ENCODE peak calls at places on chromosome 14, in nine cellular contexts. O is fibroblast of pulmonary artery, T is suprapubic skin, C is BJ, R is transverse colon, U is fibroblast of the aortic adventitia, S is AG09309, K is dorsolateral prefrontal cortex, F is ovary. Y is an unnamed sample.

GRCh38 chr14:101130861-101131260 is 227.3 kb upstream of the RTL1 start:
- DNase-seq in K (no peak), F (no peak), O (no peak), C (no peak), U (no peak), T (peak), S (no peak), R (no peak), Y (no peak)

GRCh38 chr14:38973083-38973700 is 129.8 kb downstream of the SEC23A start:
- DNase-seq in F (no peak), T (no peak), R (no peak), U (no peak), S (no peak), K (no peak), O (no peak), C (no peak), Y (no peak)

GRCh38 chr14:33949051-33950037 is 1.5 kb downstream of the EGLN3 start:
- DNase-seq in O (peak), T (no peak), U (no peak), K (no peak), R (no peak), S (no peak), F (no peak), C (no peak), Y (no peak)

GRCh38 chr14:104886690-104887622 is 21.9 kb downstream of the CEP170B start:
- DNase-seq in C (no peak), K (no peak), U (no peak), S (no peak), R (peak), F (peak), T (no peak), O (no peak), Y (no peak)

GRCh38 chr14:90566481-90566880 is 169.7 kb downstream of the CALM1 start:
- DNase-seq in T (no peak), R (no peak), S (no peak), U (no peak), C (no peak), K (no peak), O (no peak), F (no peak), Y (no peak)

GRCh38 chr14:67618617-67619063 is 1.1 kb upstream of the ARG2 start:
- DNase-seq in R (no peak), O (peak), S (peak), C (peak), F (no peak), U (peak), T (no peak), K (no peak), Y (peak)

GRCh38 chr14:62428429-62429203 is 616.6 kb downstream of the KCNH5 start:
- DNase-seq in U (no peak), T (no peak), S (no peak), O (peak), K (no peak), F (no peak), R (no peak), C (no peak), Y (no peak)

GRCh38 chr14:77562681-77563080 is 53.8 kb downstream of the SPTLC2 start:
- DNase-seq in F (no peak), S (peak), O (peak), U (peak), K (no peak), T (no peak), C (peak), R (no peak), Y (no peak)

GRCh38 chr14:70472253-70473159 is 20.5 kb downstream of the ADAM21 start:
- DNase-seq in R (no peak), K (no peak), F (no peak), S (no peak), U (no peak), O (no peak), T (no peak), C (no peak), Y (no peak)

GRCh38 chr14:92865674-92866073 is 57.3 kb upstream of the CHGA start:
- DNase-seq in U (no peak), K (no peak), O (no peak), T (no peak), S (no peak), R (no peak), F (no peak), C (no peak), Y (no peak)

GRCh38 chr14:90539996-90540395 is 143.2 kb downstream of the CALM1 start:
- DNase-seq in T (no peak), K (no peak), F (no peak), S (no peak), O (no peak), U (no peak), C (no peak), R (no peak), Y (no peak)

GRCh38 chr14:32318087-32318486 is 11.0 kb upstream of the AKAP6 start:
- DNase-seq in K (no peak), C (no peak), R (no peak), T (no peak), F (no peak), S (no peak), U (no peak), O (no peak), Y (no peak)

GRCh38 chr14:31389947-31390346 is 30.4 kb downstream of the HEATR5A start:
- DNase-seq in S (no peak), K (no peak), R (no peak), C (no peak), F (no peak), T (no peak), U (no peak), O (no peak), Y (no peak)

GRCh38 chr14:104306450-104307040 is 168.2 kb downstream of the KIF26A start:
- DNase-seq in C (no peak), U (no peak), O (no peak), S (no peak), K (no peak), T (no peak), F (no peak), R (no peak), Y (no peak)

GRCh38 chr14:50103558-50103957 is 12.8 kb downstream of the VCPKMT start:
- DNase-seq in K (no peak), O (peak), T (no peak), C (no peak), R (no peak), U (no peak), F (no peak), S (no peak), Y (no peak)

GRCh38 chr14:70730393-70730792 is 78.9 kb downstream of the MAP3K9 start:
- DNase-seq in F (no peak), R (no peak), U (no peak), K (no peak), T (no peak), S (no peak), O (no peak), C (no peak), Y (no peak)

DNA sequence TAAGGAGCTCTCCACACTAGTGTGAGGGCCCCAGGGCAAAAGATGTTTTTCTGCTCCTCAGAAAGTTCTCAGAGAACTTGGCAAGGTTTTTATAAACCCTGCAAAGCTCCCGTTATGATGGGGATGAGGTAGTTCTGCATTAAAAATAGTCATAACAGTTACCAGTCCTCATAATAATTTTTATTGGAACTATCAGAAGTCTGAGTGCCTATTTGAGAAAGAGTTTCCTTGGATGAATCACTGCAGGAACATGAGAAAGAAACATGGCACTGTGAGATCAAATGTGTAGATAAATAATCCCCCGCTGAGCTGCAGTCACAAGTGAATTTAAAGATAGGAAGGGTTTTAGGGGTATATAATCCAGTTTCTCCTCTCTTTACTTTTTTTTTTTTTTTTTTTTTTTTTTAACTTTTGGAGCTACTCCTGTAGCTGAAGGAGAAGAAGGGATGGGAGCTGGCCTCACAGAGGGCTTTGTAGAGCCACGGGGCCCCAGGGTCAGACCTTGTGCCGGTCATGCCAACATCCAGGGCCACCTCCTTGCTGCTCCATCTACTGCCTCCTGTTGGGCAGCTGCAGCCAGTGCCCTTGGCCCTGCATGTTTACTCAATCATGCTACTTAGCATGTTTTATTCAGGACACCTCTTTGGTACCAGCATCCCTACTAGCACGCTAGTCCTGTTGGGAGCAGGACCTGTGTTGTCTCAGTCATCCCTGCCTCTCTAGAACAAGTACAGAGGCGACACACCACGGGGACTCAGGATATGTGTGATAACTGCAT is 39.5 kb downstream of the EVL start:
- DNase-seq in T (peak), S (peak), K (peak), C (peak), O (peak), R (no peak), U (peak), F (no peak), Y (no peak)
- TF ChIP-seq CTCF in T (peak), S (peak), K (no peak), C (no peak), O (no peak), R (no peak), U (no peak), F (no peak), Y (peak)

GRCh38 chr14:103099081-103099732 is 4.7 kb downstream of the EXOC3L4 start:
- DNase-seq in O (no peak), K (no peak), U (no peak), F (no peak), C (no peak), T (no peak), R (no peak), S (no peak), Y (no peak)
- H3K4me3 ChIP-seq in O (no peak), K (no peak), U (no peak), F (no peak), C (no peak), T (no peak), R (no peak), S (no peak), Y (no peak)

DNA sequence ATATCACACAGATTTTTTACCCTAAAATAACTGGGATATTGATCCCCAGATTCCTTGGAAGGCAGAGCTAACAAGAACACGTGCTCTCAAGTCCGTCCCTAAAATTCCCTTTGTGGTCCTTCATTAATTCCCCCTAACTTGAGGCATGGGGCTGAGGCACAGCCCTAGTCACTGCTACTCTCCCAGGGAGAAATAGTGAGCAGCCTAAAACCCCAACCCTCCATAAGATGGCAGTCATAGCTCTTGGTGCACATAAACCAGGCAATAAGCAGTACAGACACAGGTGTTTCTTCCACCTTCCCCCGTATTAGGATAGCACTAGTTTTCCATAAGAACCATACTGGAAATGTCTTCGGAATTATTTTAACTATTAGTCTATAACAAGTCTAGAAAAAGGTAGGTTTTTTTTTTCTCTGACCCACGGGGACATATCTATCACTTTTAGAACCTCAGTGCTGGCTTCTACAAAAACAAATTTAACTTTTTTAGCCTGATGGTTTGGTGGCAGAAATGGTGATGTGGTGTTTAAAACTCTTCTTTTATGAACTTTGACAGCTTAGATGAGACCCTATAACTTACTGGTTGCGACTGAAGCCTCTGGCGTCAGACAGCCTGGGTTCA is 3.1 kb upstream of the ARHGEF40 start:
- DNase-seq in T (no peak), R (no peak), U (no peak), K (no peak), O (no peak), F (no peak), S (no peak), C (no peak), Y (no peak)
- TF ChIP-seq CTCF in T (no peak), R (no peak), U (peak), K (no peak), O (peak), F (no peak), S (peak), C (peak), Y (peak)

GRCh38 chr14:52950898-52951729 is at the start of gene FERMT2:
- DNase-seq in F (peak), C (no peak), T (peak), S (peak), K (peak), R (peak), U (peak), O (peak), Y (no peak)

GRCh38 chr14:52949249-52949648 is 1.6 kb downstream of the FERMT2 start:
- DNase-seq in C (no peak), R (no peak), O (no peak), F (no peak), K (no peak), T (no peak), U (no peak), S (no peak), Y (no peak)

GRCh38 chr14:52950410-52950897 is 396 bp downstream of the FERMT2 start:
- DNase-seq in O (peak), F (peak), S (no peak), T (peak), C (no peak), U (no peak), R (peak), K (no peak), Y (no peak)

GRCh38 chr14:52949711-52950409 is 990 bp downstream of the FERMT2 start:
- DNase-seq in T (no peak), S (peak), K (peak), R (no peak), F (no peak), C (no peak), U (peak), O (peak), Y (no peak)

GRCh38 chr14:52951730-52952481 is 1.1 kb upstream of the FERMT2 start:
- DNase-seq in F (peak), S (peak), K (peak), U (peak), C (no peak), O (peak), T (no peak), R (peak), Y (no peak)
- H3K4me3 ChIP-seq in F (peak), S (peak), K (peak), U (peak), C (peak), O (peak), T (peak), R (peak), Y (peak)

DNA sequence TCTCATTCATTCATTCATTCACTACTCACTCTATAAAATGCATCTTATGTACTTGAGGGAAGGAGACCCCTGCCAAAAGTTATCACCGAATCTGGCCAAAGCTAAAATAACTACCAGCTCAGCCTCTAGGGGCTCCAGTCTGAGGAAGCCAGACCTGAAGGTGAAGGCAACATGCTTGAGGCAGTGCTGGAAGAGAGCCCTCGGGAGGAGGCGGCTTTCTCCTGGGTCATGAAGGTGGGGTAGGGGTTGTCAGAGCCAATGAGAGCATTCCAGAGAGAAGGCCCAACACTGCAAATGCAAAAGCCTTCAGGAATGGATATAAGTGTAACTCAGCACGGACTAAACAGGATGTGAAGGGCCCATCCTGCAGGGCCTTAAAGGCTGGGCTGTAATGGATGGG is 62.4 kb downstream of the GSC start:
- DNase-seq in O (no peak), C (no peak), T (no peak), R (no peak), U (no peak), F (no peak), S (no peak), K (no peak), Y (no peak)
- TF ChIP-seq CTCF in O (no peak), C (no peak), T (no peak), R (no peak), U (no peak), F (no peak), S (no peak), K (no peak), Y (peak)

GRCh38 chr14:56129092-56129491 is 10.9 kb downstream of the PELI2 start:
- DNase-seq in C (no peak), K (no peak), T (no peak), R (no peak), O (no peak), S (no peak), U (no peak), F (no peak), Y (no peak)

GRCh38 chr14:56126514-56126913 is 8.3 kb downstream of the PELI2 start:
- DNase-seq in R (no peak), F (no peak), O (no peak), C (no peak), K (no peak), U (no peak), T (no peak), S (no peak), Y (no peak)

GRCh38 chr14:56129941-56130340 is 11.7 kb downstream of the PELI2 start:
- DNase-seq in O (peak), U (no peak), K (no peak), C (no peak), R (no peak), T (no peak), S (no peak), F (no peak), Y (no peak)

GRCh38 chr14:56125772-56126411 is 7.7 kb downstream of the PELI2 start:
- DNase-seq in F (no peak), U (no peak), S (no peak), T (no peak), O (no peak), C (no peak), K (no peak), R (no peak), Y (no peak)

GRCh38 chr14:56127156-56127555 is 8.9 kb downstream of the PELI2 start:
- DNase-seq in R (no peak), O (no peak), S (no peak), K (no peak), T (no peak), C (no peak), F (no peak), U (no peak), Y (no peak)
- H3K4me3 ChIP-seq in R (no peak), O (no peak), S (no peak), K (no peak), T (no peak), C (no peak), F (no peak), U (no peak), Y (no peak)

GRCh38 chr14:74462993-74463392 is 30.1 kb downstream of the NPC2 start:
- DNase-seq in R (no peak), F (no peak), O (no peak), T (no peak), U (no peak), S (no peak), K (no peak), C (no peak), Y (no peak)

GRCh38 chr14:74459981-74460380 is 33.1 kb downstream of the NPC2 start:
- DNase-seq in R (no peak), U (no peak), K (no peak), O (no peak), F (no peak), T (no peak), S (no peak), C (no peak), Y (no peak)

GRCh38 chr14:74456684-74457083 is 30.7 kb upstream of the SYNDIG1L start:
- DNase-seq in T (no peak), U (no peak), F (no peak), S (no peak), K (no peak), C (no peak), R (no peak), O (no peak), Y (no peak)

GRCh38 chr14:74457511-74457910 is 31.5 kb upstream of the SYNDIG1L start:
- DNase-seq in C (no peak), U (no peak), R (no peak), F (no peak), S (no peak), K (no peak), T (no peak), O (no peak), Y (no peak)

DNA sequence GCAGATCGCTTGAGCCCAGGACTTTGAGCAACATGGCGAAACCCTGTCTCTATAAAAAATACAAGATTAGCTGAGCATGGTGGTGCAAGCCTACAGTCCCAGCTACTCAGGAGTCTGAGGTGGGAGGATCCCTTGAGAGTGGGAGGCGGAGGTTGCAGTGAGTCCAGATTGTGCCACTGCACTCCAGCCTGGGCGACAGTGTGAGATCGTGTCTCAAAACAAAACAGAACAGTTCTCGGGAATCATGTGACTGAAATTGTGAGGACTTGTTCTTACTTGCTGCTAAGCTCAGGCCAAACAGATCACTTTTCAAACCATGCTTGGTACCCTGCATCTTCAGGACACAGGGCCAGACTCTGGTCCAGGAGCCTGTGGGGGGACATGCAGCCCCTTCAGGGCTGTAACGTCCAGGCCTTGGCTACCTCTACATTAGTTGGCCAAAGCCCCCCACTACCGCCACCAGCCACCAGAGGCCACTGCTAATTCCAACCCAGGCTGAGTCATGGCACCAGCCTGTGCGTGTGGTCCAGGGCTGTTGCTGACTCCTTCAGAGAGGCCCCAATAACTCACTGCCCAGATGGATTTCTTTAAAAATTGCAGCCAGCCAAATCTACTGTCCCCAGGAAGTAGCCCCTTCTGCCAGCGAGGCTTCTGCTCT is 33.4 kb upstream of the SYNDIG1L start:
- DNase-seq in F (no peak), T (no peak), S (peak), R (no peak), O (peak), K (no peak), U (peak), C (peak), Y (no peak)
- TF ChIP-seq CTCF in F (no peak), T (peak), S (peak), R (peak), O (peak), K (no peak), U (peak), C (peak), Y (peak)

Y was measured in epithelial cell of proximal tubule.